ENCODE peak calls at places on chromosomes 13 and 19, in four cellular contexts. I is CD8-positive, alpha-beta memory T cell; R is RWPE1; S is small intestine. L is an unnamed sample.

GRCh38 chr19:2058570-2059421 is 7.8 kb upstream of the MKNK2 start:
- DNase-seq in S (no peak), R (no peak), I (no peak), L (no peak)

GRCh38 chr19:45437328-45437727 is 13.6 kb upstream of the ERCC1 start:
- DNase-seq in R (no peak), I (no peak), S (no peak), L (no peak)

GRCh38 chr13:44237276-44237767 is 136.3 kb upstream of the SERP2 start:
- DNase-seq in R (peak), S (no peak), I (no peak), L (no peak)

GRCh38 chr19:1169921-1170885 is 3.9 kb downstream of the SBNO2 start:
- DNase-seq in I (no peak), S (no peak), R (peak), L (no peak)

GRCh38 chr19:41228486-41228885 is 9.5 kb downstream of the AXL start:
- DNase-seq in R (no peak), S (no peak), I (no peak), L (no peak)

GRCh38 chr19:45827459-45828093 is 12.5 kb upstream of the RSPH6A start:
- DNase-seq in I (no peak), R (no peak), S (no peak), L (no peak)

GRCh38 chr13:105069106-105069505 is 1466.4 kb downstream of the EFNB2 start:
- DNase-seq in I (no peak), R (no peak), S (no peak), L (no peak)

GRCh38 chr19:6464070-6464873 is at the start of gene CRB3:
- DNase-seq in R (peak), S (peak), I (peak), L (peak)

GRCh38 chr19:17424743-17425365 is 5.0 kb downstream of the MVB12A start:
- DNase-seq in S (no peak), R (no peak), I (no peak), L (no peak)

GRCh38 chr13:65677906-65678305 is 1552.2 kb downstream of the PCDH9 start:
- DNase-seq in S (no peak), R (no peak), I (no peak), L (no peak)

GRCh38 chr13:51794959-51795358 is 9.0 kb downstream of the DHRS12 start:
- DNase-seq in S (no peak), I (no peak), R (no peak), L (no peak)

GRCh38 chr13:44236370-44236769 is 137.3 kb upstream of the SERP2 start:
- DNase-seq in S (no peak), R (no peak), I (no peak), L (no peak)

GRCh38 chr19:33435706-33436359 is 62.3 kb downstream of the CEBPG start:
- DNase-seq in I (no peak), R (no peak), S (no peak), L (no peak)

GRCh38 chr13:39527961-39528720 is 74.9 kb downstream of the LHFPL6 start:
- DNase-seq in I (no peak), S (no peak), R (peak), L (no peak)

GRCh38 chr19:42762782-42763181 is 2.7 kb downstream of the PSG8 start:
- DNase-seq in S (no peak), R (no peak), I (no peak), L (no peak)

GRCh38 chr19:34838753-34839431 is 65.9 kb upstream of the ZNF599 start:
- DNase-seq in R (no peak), I (no peak), S (peak), L (no peak)

L was measured in effector CD4-positive, alpha-beta T cell.